ENCODE peak calls at places on chromosomes 16 and 17, in eight cellular contexts. Y, P, W, S, R, I, U and B are unnamed samples.

GRCh38 chr17:17942846-17943245 is 29.4 kb downstream of the TOM1L2 start:
- DNase-seq in Y (no peak), P (no peak), W (peak), S (no peak), R (no peak), I (no peak), U (peak), B (no peak)

GRCh38 chr16:88774544-88775393 is 10.3 kb downstream of the PIEZO1 start:
- DNase-seq in Y (no peak), P (peak), W (no peak), S (no peak), R (no peak), I (no peak), U (no peak), B (no peak)

GRCh38 chr16:84820305-84820684 is 510 bp downstream of the CRISPLD2 start:
- DNase-seq in Y (no peak), P (no peak), W (peak), S (no peak), R (no peak), I (no peak), U (no peak), B (no peak)

GRCh38 chr16:81493755-81494433 is 49.3 kb downstream of the CMIP start:
- DNase-seq in Y (no peak), P (peak), W (peak), S (no peak), R (no peak), I (no peak), U (peak), B (no peak)

GRCh38 chr16:66030036-66030435 is 336.5 kb upstream of the CDH5 start:
- DNase-seq in Y (no peak), P (no peak), W (peak), S (no peak), R (no peak), I (no peak), U (no peak), B (no peak)

GRCh38 chr17:66691644-66692500 is 143.0 kb upstream of the CACNG5 start:
- DNase-seq in Y (no peak), P (no peak), W (peak), S (no peak), R (no peak), I (no peak), U (no peak), B (no peak)

GRCh38 chr16:27204232-27204915 is 1.0 kb downstream of the KDM8 start:
- DNase-seq in Y (peak), P (peak), W (no peak), S (no peak), R (no peak), I (no peak), U (no peak), B (no peak)

GRCh38 chr17:52148969-52149351 is 9.6 kb downstream of the CA10 start:
- DNase-seq in Y (no peak), P (no peak), W (no peak), S (no peak), R (no peak), I (no peak), U (peak), B (no peak)

GRCh38 chr16:27314161-27314723 is 468 bp downstream of the IL4R start:
- DNase-seq in Y (no peak), P (peak), W (peak), S (no peak), R (peak), I (peak), U (peak), B (no peak)

GRCh38 chr16:67552476-67552875 is 9.8 kb upstream of the CTCF start:
- DNase-seq in Y (no peak), P (no peak), W (no peak), S (no peak), R (no peak), I (no peak), U (no peak), B (no peak)

GRCh38 chr17:79811888-79812205 is 15.0 kb upstream of the CBX8 start:
- DNase-seq in Y (no peak), P (no peak), W (no peak), S (no peak), R (no peak), I (no peak), U (no peak), B (no peak)

GRCh38 chr17:2396192-2396567 is 4.7 kb downstream of the MNT start:
- DNase-seq in Y (no peak), P (no peak), W (no peak), S (no peak), R (no peak), I (no peak), U (no peak), B (no peak)

GRCh38 chr16:30874821-30875717 is 18.8 kb downstream of the BCL7C start:
- DNase-seq in Y (peak), P (peak), W (peak), S (peak), R (peak), I (peak), U (peak), B (peak)

GRCh38 chr17:54172096-54172495 is 349.4 kb downstream of the KIF2B start:
- DNase-seq in Y (no peak), P (no peak), W (no peak), S (no peak), R (no peak), I (no peak), U (no peak), B (no peak)

GRCh38 chr16:7057458-7057857 is 275.2 kb upstream of the RBFOX1 start:
- DNase-seq in Y (no peak), P (no peak), W (no peak), S (no peak), R (no peak), I (no peak), U (no peak), B (no peak)

GRCh38 chr16:86363057-86363490 is 147.3 kb upstream of the FOXF1 start:
- DNase-seq in Y (no peak), P (no peak), W (peak), S (no peak), R (no peak), I (peak), U (no peak), B (no peak)

GRCh38 chr17:78653382-78653781 is 76.2 kb upstream of the DNAH17 start:
- DNase-seq in Y (no peak), P (no peak), W (peak), S (no peak), R (no peak), I (no peak), U (no peak), B (no peak)